ENCODE peak calls at places on chromosomes 1 and 21, in eight cellular contexts. One of them, this sample, is unnamed.

GRCh38 chr1:35447278-35447677 is 109.9 kb downstream of the KIAA0319L start:
- DNase-seq in fibroblast of lung: no peak
- DNase-seq in ovary: no peak
- DNase-seq in GM06990: no peak
- DNase-seq in mucosa of descending colon: no peak
- DNase-seq in GM12865: no peak
- DNase-seq in endodermal cell: no peak
- DNase-seq in psoas muscle: no peak
- DNase-seq in this sample: no peak

GRCh38 chr1:228306275-228307217 is 98.7 kb downstream of the OBSCN start:
- DNase-seq in GM06990: no peak
- DNase-seq in GM12865: no peak
- DNase-seq in ovary: peak
- DNase-seq in endodermal cell: peak
- DNase-seq in fibroblast of lung: no peak
- DNase-seq in mucosa of descending colon: no peak
- DNase-seq in psoas muscle: no peak
- DNase-seq in this sample: no peak

GRCh38 chr1:2163205-2163604 is 31.4 kb downstream of the FAAP20 start:
- DNase-seq in ovary: no peak
- DNase-seq in mucosa of descending colon: no peak
- DNase-seq in endodermal cell: no peak
- DNase-seq in GM06990: no peak
- DNase-seq in fibroblast of lung: no peak
- DNase-seq in psoas muscle: no peak
- DNase-seq in GM12865: no peak
- DNase-seq in this sample: no peak

GRCh38 chr1:2603521-2604155 is 17.1 kb downstream of the PRXL2B start:
- DNase-seq in psoas muscle: no peak
- DNase-seq in GM06990: no peak
- DNase-seq in ovary: no peak
- DNase-seq in fibroblast of lung: no peak
- DNase-seq in mucosa of descending colon: no peak
- DNase-seq in endodermal cell: peak
- DNase-seq in GM12865: no peak
- DNase-seq in this sample: no peak

GRCh38 chr1:200302893-200303250 is 107.0 kb downstream of the ZNF281 start:
- DNase-seq in ovary: no peak
- DNase-seq in mucosa of descending colon: no peak
- DNase-seq in fibroblast of lung: peak
- DNase-seq in GM12865: no peak
- DNase-seq in endodermal cell: peak
- DNase-seq in GM06990: no peak
- DNase-seq in psoas muscle: no peak
- DNase-seq in this sample: peak

GRCh38 chr1:116449578-116449977 is 76.5 kb downstream of the ATP1A1 start:
- DNase-seq in ovary: no peak
- DNase-seq in mucosa of descending colon: no peak
- DNase-seq in psoas muscle: no peak
- DNase-seq in endodermal cell: no peak
- DNase-seq in GM06990: no peak
- DNase-seq in GM12865: no peak
- DNase-seq in fibroblast of lung: no peak
- DNase-seq in this sample: no peak

GRCh38 chr1:226526801-226527595 is 21.6 kb upstream of the STUM start:
- DNase-seq in GM12865: peak
- DNase-seq in ovary: peak
- DNase-seq in psoas muscle: peak
- DNase-seq in fibroblast of lung: no peak
- DNase-seq in mucosa of descending colon: no peak
- DNase-seq in GM06990: no peak
- DNase-seq in endodermal cell: peak
- DNase-seq in this sample: no peak

GRCh38 chr1:214850432-214851010 is 232.0 kb upstream of the KCNK2 start:
- DNase-seq in mucosa of descending colon: no peak
- DNase-seq in fibroblast of lung: peak
- DNase-seq in endodermal cell: no peak
- DNase-seq in GM06990: no peak
- DNase-seq in ovary: no peak
- DNase-seq in psoas muscle: no peak
- DNase-seq in GM12865: no peak
- DNase-seq in this sample: no peak

GRCh38 chr1:40711465-40712404 is 20.2 kb downstream of the NFYC start:
- DNase-seq in mucosa of descending colon: no peak
- DNase-seq in psoas muscle: no peak
- DNase-seq in ovary: no peak
- DNase-seq in endodermal cell: no peak
- DNase-seq in GM12865: peak
- DNase-seq in GM06990: no peak
- DNase-seq in fibroblast of lung: peak
- DNase-seq in this sample: peak
- H3K4me3 ChIP-seq in mucosa of descending colon: no peak
- H3K4me3 ChIP-seq in psoas muscle: peak
- H3K4me3 ChIP-seq in ovary: no peak
- H3K4me3 ChIP-seq in endodermal cell: peak
- H3K4me3 ChIP-seq in GM12865: peak
- H3K4me3 ChIP-seq in GM06990: peak
- H3K4me3 ChIP-seq in fibroblast of lung: peak
- H3K4me3 ChIP-seq in this sample: peak

DNA sequence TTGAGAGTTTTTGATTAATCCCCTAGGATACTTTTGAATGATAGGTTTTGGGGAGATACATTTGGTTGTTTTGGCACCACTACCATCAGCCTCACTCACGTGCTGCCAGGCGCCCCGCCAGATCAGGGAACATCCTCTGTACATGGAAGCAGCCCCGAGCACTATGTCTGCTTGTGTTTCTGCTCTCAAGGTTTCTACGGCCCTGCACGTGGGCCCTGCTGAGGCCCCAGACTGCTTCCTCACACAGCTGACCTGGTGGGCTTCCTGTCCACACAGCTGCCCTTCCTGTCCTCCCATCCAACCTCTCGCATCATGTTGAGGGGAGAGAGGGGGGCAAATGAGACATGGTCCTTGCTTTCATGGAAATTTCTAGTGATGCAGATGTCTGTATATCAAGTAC is 20.0 kb downstream of the ADARB1 start:
- DNase-seq in endodermal cell: no peak
- DNase-seq in ovary: no peak
- DNase-seq in psoas muscle: no peak
- DNase-seq in GM06990: no peak
- DNase-seq in fibroblast of lung: no peak
- DNase-seq in GM12865: no peak
- DNase-seq in mucosa of descending colon: no peak
- DNase-seq in this sample: no peak
- H3K4me3 ChIP-seq in endodermal cell: no peak
- H3K4me3 ChIP-seq in ovary: no peak
- H3K4me3 ChIP-seq in psoas muscle: no peak
- H3K4me3 ChIP-seq in GM06990: no peak
- H3K4me3 ChIP-seq in fibroblast of lung: no peak
- H3K4me3 ChIP-seq in GM12865: no peak
- H3K4me3 ChIP-seq in mucosa of descending colon: no peak
- H3K4me3 ChIP-seq in this sample: no peak

DNA sequence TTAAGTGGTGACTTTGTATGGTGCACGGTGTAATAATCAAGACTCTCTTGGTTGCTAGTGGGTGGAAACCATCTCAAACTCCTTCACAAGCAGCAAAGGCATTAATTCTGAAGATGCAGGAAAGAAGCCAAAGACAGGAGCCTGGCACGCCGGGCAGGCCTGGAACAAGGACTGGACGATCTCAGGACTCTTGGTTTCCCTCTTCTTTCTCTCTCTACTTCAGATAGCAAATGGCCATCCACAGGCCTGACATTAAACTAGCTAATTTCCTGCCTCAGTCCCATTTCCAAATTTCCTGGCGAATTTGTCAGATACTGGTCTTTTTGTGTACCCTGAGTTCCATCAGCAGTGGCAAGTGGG is 28.2 kb downstream of the STYXL2 start:
- DNase-seq in GM12865: no peak
- DNase-seq in GM06990: no peak
- DNase-seq in endodermal cell: no peak
- DNase-seq in psoas muscle: no peak
- DNase-seq in mucosa of descending colon: no peak
- DNase-seq in ovary: no peak
- DNase-seq in fibroblast of lung: no peak
- DNase-seq in this sample: no peak
- H3K4me3 ChIP-seq in GM12865: no peak
- H3K4me3 ChIP-seq in GM06990: no peak
- H3K4me3 ChIP-seq in endodermal cell: no peak
- H3K4me3 ChIP-seq in psoas muscle: no peak
- H3K4me3 ChIP-seq in mucosa of descending colon: no peak
- H3K4me3 ChIP-seq in ovary: no peak
- H3K4me3 ChIP-seq in fibroblast of lung: no peak
- H3K4me3 ChIP-seq in this sample: no peak

GRCh38 chr1:201397675-201398074 is 1.4 kb downstream of the LAD1 start:
- DNase-seq in psoas muscle: no peak
- DNase-seq in endodermal cell: no peak
- DNase-seq in fibroblast of lung: no peak
- DNase-seq in ovary: no peak
- DNase-seq in GM12865: no peak
- DNase-seq in GM06990: no peak
- DNase-seq in mucosa of descending colon: peak
- DNase-seq in this sample: no peak
- H3K4me3 ChIP-seq in psoas muscle: no peak
- H3K4me3 ChIP-seq in endodermal cell: no peak
- H3K4me3 ChIP-seq in fibroblast of lung: no peak
- H3K4me3 ChIP-seq in ovary: no peak
- H3K4me3 ChIP-seq in GM12865: no peak
- H3K4me3 ChIP-seq in GM06990: no peak
- H3K4me3 ChIP-seq in mucosa of descending colon: peak
- H3K4me3 ChIP-seq in this sample: no peak

DNA sequence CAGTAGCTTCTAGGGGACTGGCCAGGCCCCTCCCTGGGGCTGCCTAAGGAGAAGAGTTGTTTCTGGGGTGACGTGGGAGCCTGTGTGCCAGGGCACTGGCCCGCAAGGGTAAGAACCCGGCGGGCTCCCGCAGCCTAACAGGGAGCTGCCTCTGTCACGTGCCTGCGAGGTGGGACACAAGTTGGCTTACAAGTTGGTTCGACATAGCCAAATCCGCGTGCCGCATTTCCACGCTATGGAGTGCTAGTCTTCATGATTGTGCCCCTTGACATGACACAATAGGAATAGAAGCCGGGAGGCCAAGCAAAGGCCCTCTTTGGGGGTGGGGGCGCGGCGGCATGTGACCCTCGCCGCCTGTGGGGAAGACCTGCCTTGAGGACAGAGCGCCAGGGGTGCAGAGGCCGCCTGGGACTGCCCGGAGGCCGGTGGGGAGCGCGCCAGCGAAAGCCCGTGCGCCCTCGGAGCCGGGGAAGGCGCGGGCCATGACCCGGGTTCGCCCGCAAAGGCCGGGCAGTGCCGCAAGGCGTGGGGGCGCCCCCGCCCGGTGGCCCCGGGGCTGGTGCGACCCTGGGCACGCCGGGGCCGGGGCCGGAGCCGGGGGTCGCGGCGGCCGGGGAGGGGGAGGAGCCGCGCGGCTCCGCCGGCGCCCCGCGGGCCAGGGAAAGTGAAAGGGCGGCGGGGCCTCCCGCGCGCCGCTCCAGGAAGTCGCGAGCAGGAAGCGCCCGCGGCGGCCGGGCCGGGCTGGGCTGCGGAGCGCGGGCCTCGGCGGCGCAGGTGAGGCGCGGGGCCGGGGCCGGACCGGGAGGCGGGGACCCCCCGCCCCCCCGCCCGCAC is at the start of gene SLC37A1:
- DNase-seq in ovary: no peak
- DNase-seq in GM12865: peak
- DNase-seq in GM06990: peak
- DNase-seq in mucosa of descending colon: peak
- DNase-seq in fibroblast of lung: peak
- DNase-seq in endodermal cell: peak
- DNase-seq in psoas muscle: peak
- DNase-seq in this sample: no peak
- H3K4me3 ChIP-seq in ovary: peak
- H3K4me3 ChIP-seq in GM12865: peak
- H3K4me3 ChIP-seq in GM06990: peak
- H3K4me3 ChIP-seq in mucosa of descending colon: peak
- H3K4me3 ChIP-seq in fibroblast of lung: peak
- H3K4me3 ChIP-seq in endodermal cell: peak
- H3K4me3 ChIP-seq in psoas muscle: peak
- H3K4me3 ChIP-seq in this sample: peak

DNA sequence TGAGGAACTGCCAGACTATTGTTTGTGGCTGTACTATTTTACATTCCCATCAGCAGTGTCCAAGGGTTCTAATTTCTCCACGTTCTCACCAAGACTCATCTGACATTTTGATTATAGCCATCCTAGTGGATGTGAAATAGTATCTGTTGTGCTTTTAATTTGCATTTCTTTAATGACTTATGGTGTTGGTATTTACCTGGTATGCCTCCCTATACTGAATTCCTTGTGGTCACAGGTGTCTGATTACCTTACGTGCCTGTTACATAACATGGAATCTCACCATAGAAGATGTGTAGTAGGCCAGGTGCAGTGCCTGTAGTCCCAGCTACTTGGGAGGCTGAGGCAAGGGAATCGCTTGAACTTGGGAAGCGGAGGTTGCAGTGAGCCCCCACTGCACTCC is 13.5 kb downstream of the ZYG11A start:
- DNase-seq in endodermal cell: no peak
- DNase-seq in ovary: no peak
- DNase-seq in mucosa of descending colon: no peak
- DNase-seq in GM06990: no peak
- DNase-seq in GM12865: no peak
- DNase-seq in fibroblast of lung: no peak
- DNase-seq in psoas muscle: no peak
- DNase-seq in this sample: no peak
- H3K4me3 ChIP-seq in endodermal cell: no peak
- H3K4me3 ChIP-seq in ovary: no peak
- H3K4me3 ChIP-seq in mucosa of descending colon: no peak
- H3K4me3 ChIP-seq in GM06990: no peak
- H3K4me3 ChIP-seq in GM12865: no peak
- H3K4me3 ChIP-seq in fibroblast of lung: no peak
- H3K4me3 ChIP-seq in psoas muscle: no peak
- H3K4me3 ChIP-seq in this sample: no peak

DNA sequence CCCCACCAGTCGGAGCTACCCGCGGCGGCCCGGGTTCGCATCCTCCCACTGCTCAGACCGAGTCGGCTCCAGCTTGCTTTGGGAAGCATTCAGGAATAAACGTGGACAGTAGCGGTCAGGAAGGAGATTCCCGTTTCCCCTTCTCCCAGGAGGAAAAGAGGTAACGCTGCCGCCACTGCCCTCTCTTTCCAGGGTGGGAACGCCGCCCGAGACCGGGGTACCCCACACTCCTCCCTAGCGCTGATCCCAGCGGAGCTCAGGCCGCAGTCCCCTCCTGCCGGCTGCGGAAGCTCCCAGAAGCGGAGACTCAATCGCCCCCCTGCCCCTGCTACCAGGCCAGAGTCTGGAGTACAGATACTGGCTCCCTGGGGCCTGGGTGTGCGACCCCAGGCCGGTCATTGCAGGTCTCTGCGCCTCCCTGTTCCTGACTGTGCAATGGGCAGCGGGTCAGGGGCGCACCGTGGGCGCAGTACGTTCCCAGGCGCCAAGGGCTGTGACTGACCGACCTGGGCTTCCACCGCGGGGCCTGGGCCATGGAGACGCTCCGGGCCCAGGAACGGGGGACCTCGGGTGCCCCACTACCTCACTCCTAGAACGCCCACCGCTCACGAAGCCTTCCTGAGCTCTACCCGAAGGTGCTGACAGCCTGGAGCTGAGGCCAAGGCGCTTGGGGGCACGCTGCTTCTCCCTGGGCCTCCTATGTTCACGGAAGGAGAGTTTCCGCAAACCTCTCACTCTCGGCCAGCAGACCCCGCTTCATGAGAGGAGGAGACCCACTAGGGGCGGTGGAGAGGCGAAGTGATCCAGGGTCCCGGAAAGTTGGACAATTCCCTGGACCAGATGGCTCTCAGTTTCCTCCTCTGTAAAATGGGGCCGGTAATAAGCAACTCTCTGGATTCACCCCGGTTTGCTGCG is 7.8 kb downstream of the DMRTA2 start:
- DNase-seq in fibroblast of lung: no peak
- DNase-seq in mucosa of descending colon: no peak
- DNase-seq in GM12865: no peak
- DNase-seq in psoas muscle: no peak
- DNase-seq in endodermal cell: peak
- DNase-seq in ovary: no peak
- DNase-seq in GM06990: no peak
- DNase-seq in this sample: no peak
- H3K4me3 ChIP-seq in fibroblast of lung: no peak
- H3K4me3 ChIP-seq in mucosa of descending colon: no peak
- H3K4me3 ChIP-seq in GM12865: no peak
- H3K4me3 ChIP-seq in psoas muscle: no peak
- H3K4me3 ChIP-seq in endodermal cell: no peak
- H3K4me3 ChIP-seq in ovary: no peak
- H3K4me3 ChIP-seq in GM06990: no peak
- H3K4me3 ChIP-seq in this sample: no peak